ENCODE peak calls at places on chromosomes 1 and 21, in nine cellular contexts. D, T, Z, I, C, H, G, X and R are unnamed samples.

GRCh38 chr1:28112388-28113311 is 24.2 kb upstream of the EYA3 start:
- DNase-seq in D (no peak), T (no peak), Z (peak), I (peak), C (no peak), H (no peak), G (no peak), X (peak), R (no peak)

GRCh38 chr1:200506471-200506870 is 96.6 kb upstream of the ZNF281 start:
- DNase-seq in D (no peak), T (no peak), Z (no peak), I (no peak), C (no peak), H (no peak), G (peak), X (no peak), R (no peak)

GRCh38 chr1:231420959-231421615 is 1.0 kb downstream of the EGLN1 start:
- DNase-seq in D (peak), T (peak), Z (peak), I (peak), C (peak), H (peak), G (peak), X (peak), R (peak)

GRCh38 chr1:167794043-167794442 is 72.3 kb downstream of the MPZL1 start:
- DNase-seq in D (no peak), T (no peak), Z (no peak), I (no peak), C (no peak), H (no peak), G (no peak), X (no peak), R (no peak)

GRCh38 chr1:226429051-226429461 is 21.2 kb upstream of the PARP1 start:
- DNase-seq in D (peak), T (no peak), Z (no peak), I (no peak), C (no peak), H (no peak), G (peak), X (no peak), R (no peak)

GRCh38 chr1:101781437-101781836 is 215.3 kb downstream of the OLFM3 start:
- DNase-seq in D (no peak), T (no peak), Z (peak), I (no peak), C (no peak), H (peak), G (no peak), X (no peak), R (no peak)

GRCh38 chr21:35256468-35256988 is 207.4 kb upstream of the RUNX1 start:
- DNase-seq in D (peak), T (peak), Z (peak), I (peak), C (peak), H (peak), G (no peak), X (peak), R (peak)

GRCh38 chr21:29308456-29308783 is 9.7 kb downstream of the BACH1 start:
- DNase-seq in D (no peak), T (no peak), Z (no peak), I (no peak), C (no peak), H (no peak), G (no peak), X (no peak), R (no peak)

GRCh38 chr1:50422946-50423669 is at the start of gene DMRTA2:
- DNase-seq in D (no peak), T (no peak), Z (no peak), I (no peak), C (no peak), H (peak), G (peak), X (no peak), R (no peak)

GRCh38 chr1:54804471-54805132 is 3.5 kb upstream of the TTC22 start:
- DNase-seq in D (no peak), T (no peak), Z (no peak), I (peak), C (no peak), H (no peak), G (no peak), X (no peak), R (no peak)

GRCh38 chr1:204152310-204153044 is 633 bp upstream of the ETNK2 start:
- DNase-seq in D (peak), T (no peak), Z (no peak), I (no peak), C (no peak), H (no peak), G (no peak), X (peak), R (peak)

GRCh38 chr1:35530168-35530567 is 27.0 kb downstream of the KIAA0319L start:
- DNase-seq in D (no peak), T (no peak), Z (no peak), I (no peak), C (no peak), H (no peak), G (no peak), X (no peak), R (no peak)

GRCh38 chr1:36305915-36306209 is 306 bp upstream of the SH3D21 start:
- DNase-seq in D (no peak), T (no peak), Z (no peak), I (no peak), C (no peak), H (no peak), G (no peak), X (no peak), R (no peak)

GRCh38 chr1:234771642-234772344 is 161.8 kb upstream of the IRF2BP2 start:
- DNase-seq in D (peak), T (no peak), Z (no peak), I (no peak), C (no peak), H (peak), G (no peak), X (no peak), R (no peak)

GRCh38 chr1:86487131-86487804 is 18.5 kb downstream of the CLCA1 start:
- DNase-seq in D (no peak), T (no peak), Z (no peak), I (peak), C (no peak), H (no peak), G (no peak), X (peak), R (no peak)

GRCh38 chr1:153238536-153238935 is 21.0 kb upstream of the LORICRIN start:
- DNase-seq in D (peak), T (no peak), Z (no peak), I (no peak), C (no peak), H (peak), G (no peak), X (no peak), R (no peak)
- TF ChIP-seq CTCF in D (no peak), T (no peak), Z (no peak), I (no peak), C (no peak), H (no peak), G (no peak), X (no peak), R (no peak)

GRCh38 chr1:201672685-201673084 is 133.8 kb downstream of the NAV1 start:
- DNase-seq in D (no peak), T (no peak), Z (no peak), I (no peak), C (no peak), H (no peak), G (no peak), X (no peak), R (no peak)

GRCh38 chr1:201673912-201674311 is 135.0 kb downstream of the NAV1 start:
- DNase-seq in D (no peak), T (no peak), Z (no peak), I (no peak), C (no peak), H (no peak), G (no peak), X (no peak), R (no peak)

GRCh38 chr1:201675143-201675542 is 136.2 kb downstream of the NAV1 start:
- DNase-seq in D (no peak), T (no peak), Z (no peak), I (no peak), C (no peak), H (peak), G (no peak), X (no peak), R (peak)

GRCh38 chr1:201670517-201670916 is 131.6 kb downstream of the NAV1 start:
- DNase-seq in D (no peak), T (no peak), Z (no peak), I (no peak), C (no peak), H (no peak), G (no peak), X (no peak), R (no peak)

GRCh38 chr1:201673093-201673492 is 134.2 kb downstream of the NAV1 start:
- DNase-seq in D (no peak), T (no peak), Z (no peak), I (no peak), C (no peak), H (no peak), G (no peak), X (no peak), R (no peak)
- TF ChIP-seq CTCF in D (no peak), T (no peak), Z (no peak), I (no peak), C (no peak), H (no peak), G (no peak), X (no peak), R (no peak)

GRCh38 chr1:32351859-32352745 is 10.2 kb downstream of the FAM229A start:
- DNase-seq in D (no peak), T (no peak), Z (peak), I (peak), C (peak), H (peak), G (no peak), X (peak), R (peak)
- TF ChIP-seq CTCF in D (no peak), T (no peak), Z (no peak), I (no peak), C (peak), H (no peak), G (no peak), X (no peak), R (no peak)

GRCh38 chr1:41473738-41474362 is 10.6 kb downstream of the EDN2 start:
- DNase-seq in D (no peak), T (no peak), Z (no peak), I (no peak), C (no peak), H (no peak), G (no peak), X (no peak), R (peak)
- TF ChIP-seq CTCF in D (no peak), T (no peak), Z (no peak), I (no peak), C (no peak), H (no peak), G (no peak), X (no peak), R (no peak)

GRCh38 chr1:45306319-45306718 is 20.4 kb upstream of the HPDL start:
- DNase-seq in D (no peak), T (no peak), Z (no peak), I (peak), C (no peak), H (no peak), G (no peak), X (no peak), R (no peak)

GRCh38 chr1:45302505-45303331 is 24.0 kb upstream of the HPDL start:
- DNase-seq in D (no peak), T (no peak), Z (no peak), I (no peak), C (no peak), H (no peak), G (no peak), X (no peak), R (no peak)

GRCh38 chr1:45305231-45305630 is 21.5 kb upstream of the HPDL start:
- DNase-seq in D (no peak), T (no peak), Z (no peak), I (no peak), C (no peak), H (no peak), G (no peak), X (no peak), R (no peak)

GRCh38 chr1:45304311-45305081 is 22.2 kb upstream of the HPDL start:
- DNase-seq in D (no peak), T (no peak), Z (no peak), I (peak), C (peak), H (peak), G (no peak), X (no peak), R (peak)

DNA sequence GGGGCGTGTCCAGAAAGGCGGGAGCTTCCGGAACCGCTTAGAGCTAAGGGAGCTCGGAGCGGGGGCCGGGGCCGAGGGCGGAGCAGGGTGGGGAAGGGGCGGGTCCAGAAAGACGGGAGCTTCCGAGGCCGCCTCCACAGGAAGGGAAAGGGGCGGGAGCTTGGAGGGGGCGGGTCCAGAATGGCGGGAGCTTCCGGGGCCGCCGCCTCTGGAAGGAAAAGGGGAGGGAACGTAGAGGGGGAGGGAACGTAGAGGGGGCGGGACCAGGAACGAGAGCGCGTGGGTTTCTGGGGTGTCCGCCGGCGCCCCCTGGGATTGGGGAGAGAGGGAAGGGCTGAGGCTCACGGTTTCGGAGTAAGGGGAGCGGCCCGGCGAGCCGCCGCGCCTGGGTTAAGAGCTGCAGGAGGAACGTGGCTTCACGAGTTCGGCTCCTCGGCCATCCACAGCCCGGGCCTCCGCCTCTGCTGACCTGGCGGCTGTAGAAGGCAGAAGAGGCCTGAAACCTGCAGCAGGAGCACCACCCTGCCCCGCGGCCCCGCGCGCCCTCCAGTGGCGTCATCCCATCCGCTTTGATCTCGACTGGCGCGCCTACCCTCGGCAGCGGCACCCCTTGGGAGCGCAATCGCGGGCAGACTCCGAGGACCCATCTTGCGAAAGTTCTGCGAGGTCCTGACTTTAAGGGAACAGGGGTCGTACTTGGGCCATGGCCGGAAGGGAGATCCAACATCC is 22.9 kb upstream of the HPDL start:
- DNase-seq in D (peak), T (peak), Z (peak), I (peak), C (peak), H (peak), G (peak), X (peak), R (peak)
- TF ChIP-seq CTCF in D (peak), T (peak), Z (peak), I (peak), C (peak), H (peak), G (peak), X (peak), R (peak)

DNA sequence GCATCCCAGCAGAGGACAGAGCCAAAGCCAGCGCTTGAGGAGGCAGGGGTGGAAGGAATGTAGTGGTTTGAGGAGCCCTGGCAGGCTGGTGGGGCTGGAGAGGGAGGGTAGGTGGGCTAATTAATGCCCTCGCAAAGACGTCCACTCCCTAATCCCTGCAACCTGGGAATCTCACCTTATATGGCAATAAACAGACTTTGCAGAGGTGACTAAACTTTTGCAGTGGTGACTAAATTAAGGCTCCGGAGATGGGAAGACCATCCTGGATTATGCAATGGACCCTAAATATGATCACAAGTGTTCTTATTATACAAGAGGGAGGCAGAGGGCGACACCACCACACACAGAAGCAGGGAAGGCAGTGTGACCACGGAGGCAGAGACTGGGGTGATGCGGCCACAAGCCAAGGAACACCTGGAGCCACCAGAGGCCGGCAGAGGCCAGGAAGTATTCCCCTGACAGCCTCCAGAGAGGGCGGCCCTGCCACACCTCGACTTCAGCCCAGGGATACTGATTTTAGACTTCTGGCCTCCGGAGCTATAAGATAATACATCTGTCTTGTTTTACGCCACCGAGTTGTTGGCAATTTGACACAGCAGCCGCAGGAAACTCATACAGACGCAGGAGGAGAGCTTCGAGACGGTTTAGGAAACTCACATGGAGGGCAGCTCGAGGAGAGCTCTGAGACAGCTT is 23.1 kb upstream of the NPPB start:
- DNase-seq in D (no peak), T (peak), Z (no peak), I (no peak), C (no peak), H (no peak), G (no peak), X (no peak), R (no peak)
- TF ChIP-seq CTCF in D (no peak), T (no peak), Z (no peak), I (no peak), C (no peak), H (no peak), G (no peak), X (no peak), R (no peak)

GRCh38 chr21:41769521-41769920 is 2.7 kb upstream of the RIPK4 start:
- DNase-seq in D (peak), T (no peak), Z (no peak), I (no peak), C (no peak), H (no peak), G (no peak), X (no peak), R (no peak)

GRCh38 chr21:41769933-41770332 is 3.1 kb upstream of the RIPK4 start:
- DNase-seq in D (peak), T (no peak), Z (no peak), I (no peak), C (no peak), H (no peak), G (no peak), X (no peak), R (no peak)

GRCh38 chr21:41769106-41769505 is 2.3 kb upstream of the RIPK4 start:
- DNase-seq in D (peak), T (no peak), Z (no peak), I (no peak), C (no peak), H (no peak), G (no peak), X (no peak), R (no peak)

GRCh38 chr21:41767606-41768370 is 936 bp upstream of the RIPK4 start:
- DNase-seq in D (peak), T (no peak), Z (no peak), I (peak), C (peak), H (no peak), G (peak), X (no peak), R (no peak)

DNA sequence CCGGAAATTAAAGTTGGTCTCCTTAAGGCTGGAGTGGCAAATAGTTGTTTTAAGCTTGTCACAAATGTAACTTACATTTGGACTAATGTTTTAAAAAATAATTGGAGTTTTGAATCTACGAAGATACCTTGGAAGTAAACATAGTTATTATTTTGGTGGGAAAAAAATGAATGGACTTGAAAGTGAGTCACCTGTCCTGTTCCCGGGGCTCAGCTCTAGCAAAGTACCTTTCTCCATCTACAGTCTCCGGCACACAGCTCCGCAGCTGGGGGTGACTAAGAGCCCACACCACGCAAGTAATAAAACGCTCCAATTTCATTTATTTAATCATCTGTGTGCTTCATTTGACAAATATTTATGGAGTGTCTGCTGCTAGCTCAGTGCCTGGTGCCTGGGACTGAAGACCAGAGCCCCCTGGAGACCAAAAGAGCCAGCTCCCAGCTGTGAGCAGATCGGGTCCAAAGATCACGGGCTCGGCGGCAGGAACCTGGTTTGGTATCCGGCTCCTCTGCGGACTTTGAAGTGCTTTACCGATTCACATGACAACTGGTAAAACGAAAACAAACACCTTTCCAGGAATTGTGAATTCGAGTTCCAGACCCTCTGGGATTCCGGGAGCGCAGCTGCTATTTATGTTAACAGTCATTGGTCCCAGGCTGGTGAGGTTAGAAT is 1.7 kb upstream of the RIPK4 start:
- DNase-seq in D (peak), T (no peak), Z (no peak), I (peak), C (peak), H (peak), G (peak), X (no peak), R (peak)
- TF ChIP-seq CTCF in D (no peak), T (no peak), Z (no peak), I (peak), C (no peak), H (peak), G (peak), X (no peak), R (peak)